ENCODE peak calls at places on chromosomes 6 and 20, in eight cellular contexts. D is NAMALWA; W is caudate nucleus; Z is NCI-H1092 treated with DMSO at 0.1 percent for 48 hours; I is CD4-positive, alpha-beta T cell; K is amygdala; U is endothelial cell; Q is mucosa of gallbladder. V is an unnamed sample.

GRCh38 chr6:105795913-105796517 is 290.1 kb upstream of the PRDM1 start:
- DNase-seq in K (no peak), U (no peak), D (no peak), Z (no peak), W (no peak), I (no peak), Q (no peak), V (no peak)

GRCh38 chr6:42086046-42086664 is 35.8 kb downstream of the TAF8 start:
- DNase-seq in Q (no peak), W (no peak), I (no peak), Z (no peak), D (no peak), K (no peak), U (no peak), V (no peak)

GRCh38 chr20:8720089-8720488 is 348.8 kb upstream of the PLCB4 start:
- DNase-seq in Q (no peak), U (no peak), I (no peak), D (no peak), K (no peak), W (no peak), Z (no peak), V (peak)

GRCh38 chr6:139625081-139625939 is 250.9 kb upstream of the CITED2 start:
- DNase-seq in I (no peak), U (no peak), K (no peak), D (no peak), W (no peak), Z (no peak), Q (no peak), V (no peak)

GRCh38 chr20:3190681-3191111 is 13.8 kb downstream of the DDRGK1 start:
- DNase-seq in D (no peak), W (no peak), K (no peak), U (no peak), I (no peak), Z (no peak), Q (no peak), V (no peak)

GRCh38 chr6:56720882-56721281 is 78.2 kb upstream of the DST start:
- DNase-seq in Z (no peak), W (no peak), I (no peak), K (no peak), D (no peak), U (no peak), Q (no peak), V (no peak)

GRCh38 chr20:402898-403581 is 5.1 kb upstream of the RBCK1 start:
- DNase-seq in W (no peak), I (no peak), D (no peak), U (no peak), Q (no peak), Z (no peak), K (no peak), V (no peak)

GRCh38 chr20:37940161-37940560 is 37.2 kb downstream of the VSTM2L start:
- DNase-seq in W (no peak), K (no peak), D (no peak), I (no peak), Q (no peak), U (no peak), Z (no peak), V (no peak)

GRCh38 chr6:166646716-166647115 is 19.7 kb upstream of the RPS6KA2 start:
- DNase-seq in U (no peak), W (no peak), I (no peak), K (no peak), Q (no peak), Z (no peak), D (no peak), V (no peak)

GRCh38 chr6:160974304-160974771 is 17.2 kb upstream of the MAP3K4 start:
- DNase-seq in D (no peak), Z (no peak), U (no peak), K (no peak), I (no peak), Q (peak), W (no peak), V (peak)

GRCh38 chr6:136860043-136860442 is 37.7 kb downstream of the PEX7 start:
- DNase-seq in K (no peak), I (no peak), Q (no peak), D (no peak), W (no peak), Z (no peak), U (no peak), V (no peak)

GRCh38 chr6:33848498-33848897 is 44.7 kb upstream of the MLN start:
- DNase-seq in Z (no peak), Q (no peak), U (no peak), D (no peak), I (no peak), W (no peak), K (no peak), V (no peak)